ENCODE peak calls at places on chromosomes 6 and 20, in ten cellular contexts. One of them, this sample, is unnamed. For H3K36me3, the result is how much of the 10 kb centered on the place peaks cover.

GRCh38 chr20:5039255-5039657 is 37.9 kb upstream of the SLC23A2 start:
- DNase-seq in uterus: no peak
- DNase-seq in ovary: no peak
- DNase-seq in transverse colon: no peak
- DNase-seq in testis: no peak
- DNase-seq in HCT116: no peak
- DNase-seq in adrenal gland: no peak
- DNase-seq in H1: no peak
- DNase-seq in HepG2: no peak
- DNase-seq in esophagus muscularis mucosa: no peak
- DNase-seq in this sample: no peak

GRCh38 chr20:21179796-21180195 is 53.9 kb downstream of the KIZ start:
- DNase-seq in HCT116: no peak
- DNase-seq in adrenal gland: no peak
- DNase-seq in testis: no peak
- DNase-seq in ovary: no peak
- DNase-seq in HepG2: no peak
- DNase-seq in H1: no peak
- DNase-seq in uterus: no peak
- DNase-seq in transverse colon: no peak
- DNase-seq in esophagus muscularis mucosa: no peak
- DNase-seq in this sample: no peak

GRCh38 chr6:38640216-38640909 is 634 bp upstream of the BTBD9 start:
- DNase-seq in uterus: no peak
- DNase-seq in H1: no peak
- DNase-seq in transverse colon: peak
- DNase-seq in adrenal gland: peak
- DNase-seq in esophagus muscularis mucosa: peak
- DNase-seq in testis: peak
- DNase-seq in ovary: peak
- DNase-seq in HepG2: no peak
- DNase-seq in HCT116: no peak
- DNase-seq in this sample: no peak

GRCh38 chr6:67591910-67592309 is 1043.2 kb upstream of the ADGRB3 start:
- DNase-seq in transverse colon: no peak
- DNase-seq in ovary: no peak
- DNase-seq in testis: no peak
- DNase-seq in uterus: no peak
- DNase-seq in HepG2: no peak
- DNase-seq in HCT116: no peak
- DNase-seq in H1: no peak
- DNase-seq in adrenal gland: no peak
- DNase-seq in esophagus muscularis mucosa: no peak
- DNase-seq in this sample: no peak

GRCh38 chr6:106973018-106973840 is 1.3 kb downstream of the CD24 start:
- DNase-seq in testis: no peak
- DNase-seq in H1: no peak
- DNase-seq in HCT116: no peak
- DNase-seq in ovary: no peak
- DNase-seq in uterus: no peak
- DNase-seq in transverse colon: peak
- DNase-seq in adrenal gland: no peak
- DNase-seq in HepG2: no peak
- DNase-seq in esophagus muscularis mucosa: no peak
- DNase-seq in this sample: peak

GRCh38 chr6:50699086-50699886 is 14.0 kb upstream of the TFAP2D start:
- DNase-seq in transverse colon: no peak
- DNase-seq in ovary: no peak
- DNase-seq in HepG2: no peak
- DNase-seq in adrenal gland: no peak
- DNase-seq in H1: no peak
- DNase-seq in esophagus muscularis mucosa: no peak
- DNase-seq in testis: no peak
- DNase-seq in uterus: no peak
- DNase-seq in HCT116: no peak
- DNase-seq in this sample: no peak

GRCh38 chr6:4371207-4371921 is 236.0 kb upstream of the ECI2 start:
- DNase-seq in testis: peak
- DNase-seq in esophagus muscularis mucosa: no peak
- DNase-seq in ovary: no peak
- DNase-seq in uterus: no peak
- DNase-seq in H1: no peak
- DNase-seq in transverse colon: no peak
- DNase-seq in adrenal gland: peak
- DNase-seq in HCT116: no peak
- DNase-seq in HepG2: no peak
- DNase-seq in this sample: peak

GRCh38 chr6:139977887-139978332 is 603.5 kb upstream of the CITED2 start:
- DNase-seq in uterus: no peak
- DNase-seq in HepG2: peak
- DNase-seq in esophagus muscularis mucosa: no peak
- DNase-seq in transverse colon: no peak
- DNase-seq in adrenal gland: no peak
- DNase-seq in testis: no peak
- DNase-seq in ovary: no peak
- DNase-seq in H1: no peak
- DNase-seq in HCT116: no peak
- DNase-seq in this sample: no peak

GRCh38 chr6:90083891-90084290 is 189.6 kb downstream of the GJA10 start:
- DNase-seq in HepG2: no peak
- DNase-seq in H1: no peak
- DNase-seq in esophagus muscularis mucosa: no peak
- DNase-seq in testis: no peak
- DNase-seq in ovary: no peak
- DNase-seq in HCT116: no peak
- DNase-seq in transverse colon: no peak
- DNase-seq in adrenal gland: no peak
- DNase-seq in uterus: no peak
- DNase-seq in this sample: no peak

GRCh38 chr6:90087103-90087833 is 193.0 kb downstream of the GJA10 start:
- DNase-seq in transverse colon: no peak
- DNase-seq in uterus: peak
- DNase-seq in testis: no peak
- DNase-seq in adrenal gland: no peak
- DNase-seq in HCT116: no peak
- DNase-seq in esophagus muscularis mucosa: no peak
- DNase-seq in HepG2: no peak
- DNase-seq in H1: no peak
- DNase-seq in ovary: no peak
- DNase-seq in this sample: no peak

GRCh38 chr6:90090866-90091265 is 196.6 kb downstream of the GJA10 start:
- DNase-seq in H1: no peak
- DNase-seq in adrenal gland: no peak
- DNase-seq in HCT116: no peak
- DNase-seq in transverse colon: no peak
- DNase-seq in testis: no peak
- DNase-seq in HepG2: no peak
- DNase-seq in uterus: no peak
- DNase-seq in esophagus muscularis mucosa: no peak
- DNase-seq in ovary: no peak
- DNase-seq in this sample: no peak

GRCh38 chr6:90086517-90086916 is 192.2 kb downstream of the GJA10 start:
- DNase-seq in adrenal gland: no peak
- DNase-seq in H1: no peak
- DNase-seq in uterus: peak
- DNase-seq in transverse colon: no peak
- DNase-seq in HepG2: no peak
- DNase-seq in HCT116: peak
- DNase-seq in testis: no peak
- DNase-seq in esophagus muscularis mucosa: no peak
- DNase-seq in ovary: no peak
- DNase-seq in this sample: no peak

DNA sequence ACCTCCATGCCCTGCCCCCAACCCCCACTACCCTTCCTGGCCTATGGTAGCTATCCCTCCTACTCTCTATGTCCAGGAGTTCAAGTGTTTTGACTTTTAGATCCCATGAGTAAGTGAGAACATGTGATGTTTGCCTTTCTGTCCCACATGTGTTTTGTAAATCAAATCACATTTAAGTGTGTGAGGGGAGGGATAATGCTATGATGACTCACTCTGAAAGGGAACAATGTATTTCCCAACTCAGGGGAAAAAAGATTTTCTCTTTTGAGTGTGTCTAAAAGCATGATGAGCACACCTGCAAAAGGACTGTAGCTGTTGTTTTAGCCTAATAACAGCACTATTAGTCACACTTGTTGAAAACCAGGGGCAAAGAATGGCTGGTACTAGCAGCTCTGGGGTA is 193.7 kb downstream of the GJA10 start:
- DNase-seq in esophagus muscularis mucosa: no peak
- DNase-seq in uterus: peak
- DNase-seq in H1: no peak
- DNase-seq in HepG2: no peak
- DNase-seq in HCT116: no peak
- DNase-seq in ovary: no peak
- DNase-seq in adrenal gland: no peak
- DNase-seq in transverse colon: no peak
- DNase-seq in testis: no peak
- DNase-seq in this sample: no peak
- H3K27ac ChIP-seq in esophagus muscularis mucosa: no peak
- H3K27ac ChIP-seq in uterus: peak
- H3K27ac ChIP-seq in H1: no peak
- H3K27ac ChIP-seq in HepG2: no peak
- H3K27ac ChIP-seq in HCT116: no peak
- H3K27ac ChIP-seq in ovary: no peak
- H3K27ac ChIP-seq in adrenal gland: no peak
- H3K27ac ChIP-seq in transverse colon: no peak
- H3K27ac ChIP-seq in testis: no peak
- H3K27ac ChIP-seq in this sample: no peak

DNA sequence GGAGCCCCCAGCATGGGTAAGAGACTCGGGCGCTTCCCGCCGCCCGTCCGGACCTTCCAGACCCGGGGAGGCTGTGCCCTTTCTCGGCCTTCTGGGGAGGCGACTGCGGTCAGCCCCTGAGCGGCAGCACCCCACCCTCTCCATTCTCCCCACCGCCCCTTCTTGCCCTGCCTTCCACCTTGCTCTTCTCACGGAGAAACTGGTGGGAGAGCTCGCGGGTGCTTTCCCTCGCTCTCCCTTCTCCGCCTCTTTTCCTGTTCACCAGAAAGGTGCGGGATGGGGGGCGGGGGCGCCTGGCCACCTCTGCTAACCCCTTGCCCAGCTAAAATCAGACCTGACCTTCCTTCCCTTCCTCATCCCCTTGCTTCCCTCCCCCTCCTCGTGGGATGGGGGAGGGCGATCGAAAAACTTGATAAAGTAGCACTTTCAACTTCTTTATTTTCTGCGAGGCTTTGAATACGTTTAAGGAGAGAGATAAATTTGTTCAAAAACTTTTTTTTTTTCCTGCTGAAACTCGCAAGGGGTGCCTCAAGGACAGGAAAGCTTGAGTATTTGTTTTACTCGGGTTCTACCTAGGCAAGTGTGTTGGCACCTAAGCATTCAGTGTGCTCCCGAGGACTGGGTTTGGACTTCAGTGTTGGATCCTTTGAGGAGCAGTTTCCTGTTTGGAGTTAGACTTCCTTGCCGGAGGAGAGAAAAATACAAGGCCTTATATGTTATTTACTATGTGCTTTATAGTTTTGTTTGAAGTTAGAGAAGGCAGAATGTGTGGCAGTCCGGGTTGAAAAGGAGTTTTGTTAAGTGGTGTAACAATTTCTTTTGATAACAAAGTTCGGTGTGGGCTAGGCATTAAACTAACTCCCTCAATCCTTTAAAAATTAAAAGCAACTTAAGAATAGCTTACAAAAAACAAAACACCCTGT is 905 bp downstream of the CD2AP start:
- DNase-seq in transverse colon: peak
- DNase-seq in ovary: no peak
- DNase-seq in H1: peak
- DNase-seq in uterus: no peak
- DNase-seq in HepG2: peak
- DNase-seq in esophagus muscularis mucosa: no peak
- DNase-seq in adrenal gland: no peak
- DNase-seq in HCT116: no peak
- DNase-seq in testis: peak
- DNase-seq in this sample: no peak
- TF ChIP-seq POLR2A in transverse colon: peak
- TF ChIP-seq POLR2A in ovary: no peak
- TF ChIP-seq POLR2A in H1: no peak
- TF ChIP-seq POLR2A in uterus: no peak
- TF ChIP-seq POLR2A in HepG2: peak
- TF ChIP-seq POLR2A in esophagus muscularis mucosa: no peak
- TF ChIP-seq POLR2A in adrenal gland: no peak
- TF ChIP-seq POLR2A in HCT116: no peak
- TF ChIP-seq POLR2A in testis: no peak
- TF ChIP-seq POLR2A in this sample: no peak

GRCh38 chr20:25468126-25469075 is 60.9 kb downstream of the GINS1 start:
- DNase-seq in ovary: no peak
- DNase-seq in HCT116: no peak
- DNase-seq in transverse colon: no peak
- DNase-seq in H1: no peak
- DNase-seq in esophagus muscularis mucosa: no peak
- DNase-seq in adrenal gland: no peak
- DNase-seq in uterus: no peak
- DNase-seq in testis: no peak
- DNase-seq in HepG2: no peak
- DNase-seq in this sample: no peak
- H3K36me3 ChIP-seq in ovary: under half
- H3K36me3 ChIP-seq in HCT116: under half
- H3K36me3 ChIP-seq in transverse colon: under half
- H3K36me3 ChIP-seq in H1: under half
- H3K36me3 ChIP-seq in esophagus muscularis mucosa: half or more
- H3K36me3 ChIP-seq in adrenal gland: under half
- H3K36me3 ChIP-seq in uterus: under half
- H3K36me3 ChIP-seq in testis: under half
- H3K36me3 ChIP-seq in HepG2: half or more
- H3K36me3 ChIP-seq in this sample: under half

GRCh38 chr6:44072959-44073611 is 54.2 kb downstream of the MRPL14 start:
- DNase-seq in adrenal gland: peak
- DNase-seq in H1: peak
- DNase-seq in HCT116: no peak
- DNase-seq in esophagus muscularis mucosa: no peak
- DNase-seq in HepG2: peak
- DNase-seq in ovary: peak
- DNase-seq in testis: peak
- DNase-seq in uterus: peak
- DNase-seq in transverse colon: peak
- DNase-seq in this sample: peak

GRCh38 chr6:44072452-44072958 is 54.7 kb downstream of the MRPL14 start:
- DNase-seq in uterus: no peak
- DNase-seq in HepG2: no peak
- DNase-seq in adrenal gland: no peak
- DNase-seq in transverse colon: peak
- DNase-seq in H1: no peak
- DNase-seq in esophagus muscularis mucosa: no peak
- DNase-seq in HCT116: no peak
- DNase-seq in ovary: no peak
- DNase-seq in testis: no peak
- DNase-seq in this sample: no peak

GRCh38 chr6:44074383-44075136 is 52.7 kb downstream of the MRPL14 start:
- DNase-seq in HCT116: no peak
- DNase-seq in esophagus muscularis mucosa: peak
- DNase-seq in H1: peak
- DNase-seq in adrenal gland: peak
- DNase-seq in uterus: peak
- DNase-seq in ovary: peak
- DNase-seq in HepG2: peak
- DNase-seq in testis: peak
- DNase-seq in transverse colon: peak
- DNase-seq in this sample: peak

GRCh38 chr6:44073612-44074382 is 53.5 kb downstream of the MRPL14 start:
- DNase-seq in testis: peak
- DNase-seq in adrenal gland: no peak
- DNase-seq in uterus: no peak
- DNase-seq in HepG2: no peak
- DNase-seq in HCT116: no peak
- DNase-seq in ovary: no peak
- DNase-seq in esophagus muscularis mucosa: no peak
- DNase-seq in transverse colon: no peak
- DNase-seq in H1: peak
- DNase-seq in this sample: peak

DNA sequence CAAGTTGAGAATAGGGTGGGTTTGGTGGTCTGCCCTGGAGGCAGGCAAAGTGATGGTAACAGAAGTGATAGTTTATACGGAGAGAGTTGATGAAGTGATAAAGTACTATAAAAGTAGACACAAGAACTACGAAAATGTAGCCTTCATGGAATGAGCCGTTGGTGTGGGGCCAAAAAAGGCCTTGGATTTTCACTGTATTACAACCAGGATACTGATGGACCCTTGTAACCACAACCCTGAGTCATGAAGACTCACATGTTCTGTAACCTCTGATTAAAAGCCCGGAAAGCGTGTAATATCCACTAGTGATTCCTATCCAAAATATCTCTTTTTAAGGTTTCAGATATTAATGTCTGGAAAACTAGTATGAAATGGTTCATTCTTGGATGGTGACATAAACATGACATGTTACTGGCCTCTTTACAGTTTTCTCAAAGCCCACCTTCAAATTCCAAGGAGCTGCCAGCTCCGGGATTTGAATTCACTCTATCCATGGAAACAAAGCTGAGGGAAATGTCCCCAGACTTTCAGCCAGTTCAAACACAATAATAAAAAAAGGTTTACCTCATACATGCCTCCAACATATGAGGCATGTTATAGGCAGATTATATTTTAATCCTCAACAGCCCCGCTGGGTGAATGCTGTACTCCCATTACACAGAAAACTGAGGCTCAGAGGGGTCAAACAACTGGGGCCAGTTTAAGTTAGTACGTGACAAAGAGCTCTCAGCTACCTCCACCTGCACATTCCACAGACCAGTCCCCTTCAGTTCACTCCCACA is 55.4 kb downstream of the MRPL14 start:
- DNase-seq in uterus: peak
- DNase-seq in HCT116: no peak
- DNase-seq in H1: no peak
- DNase-seq in ovary: no peak
- DNase-seq in testis: no peak
- DNase-seq in HepG2: no peak
- DNase-seq in esophagus muscularis mucosa: no peak
- DNase-seq in adrenal gland: no peak
- DNase-seq in transverse colon: no peak
- DNase-seq in this sample: peak
- H3K27ac ChIP-seq in uterus: peak
- H3K27ac ChIP-seq in HCT116: peak
- H3K27ac ChIP-seq in H1: no peak
- H3K27ac ChIP-seq in ovary: no peak
- H3K27ac ChIP-seq in testis: peak
- H3K27ac ChIP-seq in HepG2: no peak
- H3K27ac ChIP-seq in esophagus muscularis mucosa: peak
- H3K27ac ChIP-seq in adrenal gland: no peak
- H3K27ac ChIP-seq in transverse colon: peak
- H3K27ac ChIP-seq in this sample: peak